ENCODE peak calls at places on chromosomes 6 and 20, in ten cellular contexts. C is sigmoid colon, U is IMR-90, W is GM23338, B is stomach, V is PC-9, G is WTC11, Z is RWPE2, L is neural crest cell, Q is cardiac muscle cell. E is an unnamed sample.

GRCh38 chr6:17103715-17104114 is 1.9 kb downstream of the STMND1 start:
- DNase-seq in Q (no peak), Z (no peak), B (no peak), U (no peak), C (no peak), L (no peak), W (peak), G (no peak), V (no peak), E (no peak)

GRCh38 chr6:112337209-112337638 is 9.9 kb upstream of the RFPL4B start:
- DNase-seq in G (peak), Z (no peak), Q (peak), B (peak), U (peak), W (peak), C (peak), V (no peak), L (peak), E (peak)

GRCh38 chr6:140346461-140346860 is 972.0 kb upstream of the CITED2 start:
- DNase-seq in Z (no peak), W (no peak), L (no peak), Q (peak), G (no peak), V (no peak), C (no peak), B (no peak), U (peak), E (no peak)

GRCh38 chr6:15344831-15345230 is 99.0 kb downstream of the JARID2 start:
- DNase-seq in V (no peak), L (no peak), U (no peak), Z (no peak), G (no peak), B (no peak), C (no peak), W (no peak), Q (no peak), E (no peak)

GRCh38 chr6:158758941-158759479 is 60.2 kb downstream of the EZR start:
- DNase-seq in W (no peak), L (no peak), V (no peak), Q (no peak), G (no peak), U (no peak), B (no peak), Z (no peak), C (no peak), E (no peak)

GRCh38 chr6:5851261-5851757 is 155.4 kb downstream of the NRN1 start:
- DNase-seq in L (peak), G (peak), W (peak), V (no peak), C (no peak), U (no peak), B (peak), Z (no peak), Q (peak), E (peak)

GRCh38 chr20:41091926-41092325 is 45.4 kb upstream of the PLCG1 start:
- DNase-seq in L (no peak), C (no peak), B (no peak), Q (no peak), G (no peak), V (no peak), U (peak), Z (no peak), W (no peak), E (no peak)

GRCh38 chr6:30227763-30228487 is 14.7 kb upstream of the TRIM26 start:
- DNase-seq in U (no peak), C (no peak), Q (no peak), W (no peak), G (no peak), Z (no peak), L (no peak), B (no peak), V (no peak), E (no peak)

GRCh38 chr6:15551798-15552197 is 111.0 kb downstream of the DTNBP1 start:
- DNase-seq in Z (no peak), C (no peak), G (no peak), V (no peak), L (no peak), Q (peak), W (no peak), B (no peak), U (peak), E (peak)

GRCh38 chr20:20195011-20195705 is 142.8 kb downstream of the CFAP61 start:
- DNase-seq in Z (no peak), B (no peak), G (no peak), Q (peak), V (no peak), W (no peak), U (no peak), L (no peak), C (no peak), E (no peak)

GRCh38 chr6:133951227-133951626 is 1.8 kb upstream of the TBPL1 start:
- DNase-seq in V (no peak), L (no peak), C (no peak), B (no peak), U (no peak), Q (no peak), G (no peak), Z (no peak), W (no peak), E (no peak)

GRCh38 chr20:40990542-40991120 is 38.0 kb upstream of the TOP1 start:
- DNase-seq in Z (peak), W (peak), Q (peak), L (peak), V (peak), U (peak), B (peak), G (peak), C (peak), E (peak)

GRCh38 chr6:53792016-53792415 is 2.8 kb upstream of the LRRC1 start:
- DNase-seq in U (no peak), L (no peak), W (no peak), Z (no peak), C (no peak), Q (no peak), V (no peak), G (no peak), B (no peak), E (no peak)

GRCh38 chr6:158357570-158358216 is 45.4 kb downstream of the TULP4 start:
- DNase-seq in W (no peak), L (no peak), Q (no peak), U (no peak), G (no peak), Z (no peak), V (no peak), B (no peak), C (no peak), E (no peak)

GRCh38 chr20:56166781-56167465 is 81.6 kb upstream of the MC3R start:
- DNase-seq in G (no peak), B (no peak), W (no peak), Z (no peak), Q (no peak), V (no peak), U (no peak), C (no peak), L (no peak), E (no peak)

GRCh38 chr20:23254505-23254904 is 96.1 kb upstream of the NXT1 start:
- DNase-seq in Z (no peak), C (no peak), W (no peak), V (no peak), L (no peak), G (no peak), U (no peak), Q (no peak), B (no peak), E (no peak)

GRCh38 chr6:162777091-162777490 is 49.3 kb downstream of the PACRG start:
- DNase-seq in G (no peak), L (no peak), B (no peak), U (no peak), C (no peak), V (no peak), Z (no peak), Q (no peak), W (no peak), E (no peak)

GRCh38 chr20:22414354-22414753 is 170.0 kb downstream of the FOXA2 start:
- DNase-seq in U (no peak), B (no peak), Q (no peak), C (no peak), V (no peak), L (no peak), W (no peak), Z (no peak), G (no peak), E (no peak)

GRCh38 chr20:3222635-3223600 is 13.6 kb downstream of the ITPA start:
- DNase-seq in U (no peak), V (no peak), G (no peak), Q (no peak), W (peak), Z (peak), B (no peak), L (no peak), C (no peak), E (no peak)

GRCh38 chr6:16438677-16439615 is 200.6 kb downstream of the GMPR start:
- DNase-seq in C (no peak), U (peak), V (no peak), W (no peak), Z (no peak), L (no peak), Q (peak), B (no peak), G (no peak), E (no peak)

GRCh38 chr6:155493694-155494143 is 38.1 kb upstream of the NOX3 start:
- DNase-seq in V (peak), C (peak), W (peak), U (peak), G (no peak), B (peak), L (no peak), Q (no peak), Z (peak), E (no peak)

GRCh38 chr20:36065427-36065998 is 89.0 kb upstream of the EPB41L1 start:
- DNase-seq in Z (peak), L (no peak), G (no peak), W (no peak), V (no peak), U (no peak), B (no peak), C (no peak), Q (no peak), E (no peak)

GRCh38 chr6:30029587-30029986 is 31.5 kb upstream of the POLR1H start:
- DNase-seq in W (no peak), C (no peak), B (no peak), V (no peak), U (no peak), Z (no peak), L (no peak), G (no peak), Q (no peak), E (no peak)

GRCh38 chr20:63430891-63431290 is 41.6 kb downstream of the KCNQ2 start:
- DNase-seq in L (no peak), U (no peak), G (no peak), Z (peak), C (no peak), V (no peak), Q (no peak), B (no peak), W (no peak), E (no peak)

GRCh38 chr20:32195581-32195980 is 12.0 kb downstream of the PLAGL2 start:
- DNase-seq in C (no peak), W (no peak), G (no peak), B (peak), Z (peak), V (no peak), L (no peak), Q (no peak), U (no peak), E (no peak)

GRCh38 chr6:15395087-15395486 is 149.2 kb downstream of the JARID2 start:
- DNase-seq in L (no peak), V (no peak), W (no peak), Z (no peak), Q (no peak), U (no peak), G (no peak), B (no peak), C (no peak), E (no peak)

DNA sequence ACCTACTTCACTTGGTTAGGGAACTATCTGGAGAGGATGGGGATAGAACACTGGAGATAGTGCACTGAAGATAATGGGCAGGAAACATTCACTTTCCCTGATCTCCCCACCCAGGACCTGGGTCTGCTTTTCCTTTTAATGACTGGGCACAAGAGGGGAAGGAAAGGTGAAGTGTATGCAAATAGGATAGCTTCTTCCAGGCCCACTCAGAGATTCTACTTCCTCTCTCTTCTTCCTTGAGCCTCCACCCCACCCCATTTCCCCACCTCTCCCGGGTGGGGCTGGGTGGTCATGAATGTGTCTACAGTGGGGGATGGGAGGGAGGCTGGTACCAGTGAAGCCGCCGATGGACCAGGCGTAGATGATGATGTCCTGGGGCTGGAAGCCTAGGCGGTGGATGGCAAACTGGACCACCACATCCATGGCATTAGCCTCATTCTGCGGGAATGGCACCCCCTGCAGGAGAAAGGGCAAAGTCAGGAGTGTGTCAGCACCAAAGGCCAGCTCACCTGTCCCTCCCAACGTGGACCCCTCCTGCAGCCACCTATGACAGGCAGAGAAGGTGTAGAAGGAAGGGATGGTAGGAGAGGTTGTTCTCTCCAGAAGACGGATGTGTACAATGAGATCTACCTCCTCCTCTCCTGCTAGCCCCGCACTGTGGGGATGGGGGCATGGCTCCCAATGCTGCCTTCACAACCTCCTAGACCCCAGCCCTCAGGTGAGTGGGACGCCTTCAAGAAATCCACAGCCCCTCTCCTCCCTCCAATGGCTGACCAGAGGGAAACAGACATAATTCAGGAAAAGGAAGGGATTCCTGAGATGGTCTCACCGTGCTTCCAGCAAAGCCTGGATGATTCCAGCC is 8.6 kb upstream of the LY6G5C start:
- DNase-seq in C (no peak), L (no peak), Q (no peak), G (peak), V (no peak), B (no peak), U (no peak), W (peak), Z (no peak), E (peak)
- TF ChIP-seq CTCF in C (no peak), L (peak), Q (peak), G (no peak), V (peak), B (no peak), U (peak), W (peak), Z (peak), E (no peak)

DNA sequence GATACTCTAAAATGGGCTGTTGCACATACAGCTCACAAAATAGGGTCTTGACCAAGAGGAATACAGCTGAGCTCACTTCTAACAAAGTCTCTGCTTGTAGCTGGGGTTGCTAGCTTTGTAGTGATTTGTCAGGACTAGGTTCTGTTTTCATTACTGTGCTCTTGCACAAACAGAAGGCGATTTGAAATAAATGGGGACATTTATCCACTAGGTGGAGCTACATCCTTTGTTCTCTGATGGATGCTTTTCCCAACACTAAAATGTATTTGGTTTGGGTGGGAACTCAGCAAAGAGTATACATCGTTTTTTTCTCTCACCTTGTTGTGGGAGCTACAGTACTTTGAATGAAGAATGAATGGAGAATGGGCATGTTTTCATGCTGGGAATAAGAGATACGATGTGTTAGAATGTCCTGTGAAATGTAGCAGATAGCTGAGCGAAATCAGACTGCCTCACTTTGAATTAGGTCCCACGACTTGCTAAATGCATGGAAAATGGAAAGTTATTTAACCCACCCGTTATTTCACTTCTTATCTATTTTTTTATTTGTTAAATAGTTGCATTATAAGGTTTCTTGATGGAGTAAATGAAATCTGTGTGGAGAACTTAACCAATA is 494.7 kb upstream of the MAP3K7 start:
- DNase-seq in Z (no peak), V (no peak), L (peak), G (no peak), Q (peak), U (peak), W (peak), C (no peak), B (no peak), E (peak)
- TF ChIP-seq CTCF in Z (peak), V (peak), L (peak), G (peak), Q (peak), U (peak), W (peak), C (peak), B (peak), E (peak)

GRCh38 chr6:95923518-95923917 is 92.3 kb upstream of the FUT9 start:
- DNase-seq in B (peak), V (no peak), L (no peak), Q (peak), U (no peak), Z (no peak), W (peak), G (peak), C (no peak), E (peak)
- TF ChIP-seq CTCF in B (no peak), V (peak), L (peak), Q (no peak), U (peak), Z (peak), W (peak), G (peak), C (no peak), E (peak)

DNA sequence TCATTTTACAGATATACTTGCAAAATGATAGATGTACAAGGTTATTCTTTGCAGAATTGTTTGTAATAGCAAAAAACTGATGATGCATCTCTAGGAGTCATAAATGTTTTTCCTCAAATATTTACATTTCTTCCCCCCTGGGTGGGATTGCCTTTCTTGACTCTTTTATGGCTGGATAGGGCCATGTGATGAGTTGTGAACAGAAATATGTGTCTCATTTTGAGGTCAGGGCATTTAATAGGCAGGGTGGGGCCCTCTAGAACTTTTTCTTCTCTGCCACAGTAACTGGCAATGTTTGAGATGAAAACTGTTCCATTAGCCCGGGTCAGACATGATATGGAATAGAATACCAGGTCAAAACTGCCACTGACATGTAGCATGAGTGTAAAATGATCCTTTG is 159.5 kb upstream of the SYNCRIP start:
- DNase-seq in W (no peak), C (no peak), Z (no peak), V (no peak), G (no peak), B (no peak), L (no peak), Q (no peak), U (no peak), E (no peak)
- TF ChIP-seq CTCF in W (no peak), C (no peak), Z (no peak), V (no peak), G (no peak), B (no peak), L (no peak), Q (no peak), U (no peak), E (no peak)

GRCh38 chr6:160756021-160756420 is 54.0 kb downstream of the PLG start:
- DNase-seq in V (no peak), U (no peak), G (no peak), C (no peak), Z (no peak), W (no peak), L (no peak), B (no peak), Q (no peak), E (no peak)

GRCh38 chr6:160755168-160755567 is 53.1 kb downstream of the PLG start:
- DNase-seq in U (no peak), L (no peak), W (peak), G (no peak), V (no peak), Q (peak), C (no peak), B (no peak), Z (no peak), E (no peak)

GRCh38 chr6:160750276-160750689 is 48.2 kb downstream of the PLG start:
- DNase-seq in V (no peak), L (no peak), G (peak), C (no peak), U (no peak), Q (peak), B (no peak), Z (no peak), W (peak), E (peak)
- TF ChIP-seq CTCF in V (peak), L (peak), G (peak), C (no peak), U (no peak), Q (no peak), B (no peak), Z (peak), W (peak), E (peak)

GRCh38 chr6:13302751-13303667 is 25.3 kb downstream of the TBC1D7 start:
- DNase-seq in L (no peak), Q (no peak), B (peak), U (peak), G (no peak), Z (peak), C (peak), W (no peak), V (peak), E (no peak)

GRCh38 chr6:13302291-13302690 is 26.0 kb downstream of the TBC1D7 start:
- DNase-seq in Q (no peak), L (no peak), V (no peak), B (no peak), W (no peak), C (no peak), Z (no peak), U (no peak), G (no peak), E (no peak)

GRCh38 chr6:13304580-13305255 is 23.6 kb downstream of the TBC1D7 start:
- DNase-seq in V (no peak), Q (no peak), W (no peak), U (no peak), G (no peak), Z (no peak), L (no peak), C (no peak), B (no peak), E (no peak)

GRCh38 chr6:13304101-13304500 is 24.2 kb downstream of the TBC1D7 start:
- DNase-seq in W (no peak), B (no peak), L (no peak), V (no peak), U (no peak), G (no peak), C (no peak), Q (no peak), Z (no peak), E (no peak)

GRCh38 chr6:13303668-13304017 is 24.7 kb downstream of the TBC1D7 start:
- DNase-seq in Z (no peak), V (no peak), C (peak), Q (peak), U (peak), L (no peak), B (peak), G (no peak), W (no peak), E (no peak)
- TF ChIP-seq CTCF in Z (no peak), V (no peak), C (no peak), Q (no peak), U (no peak), L (no peak), B (no peak), G (no peak), W (no peak), E (no peak)

GRCh38 chr6:146009338-146009737 is 19.5 kb upstream of the GRM1 start:
- DNase-seq in V (no peak), Z (no peak), Q (no peak), B (no peak), C (no peak), L (no peak), G (no peak), W (no peak), U (no peak), E (no peak)
- TF ChIP-seq CTCF in V (no peak), Z (no peak), Q (no peak), B (no peak), C (no peak), L (no peak), G (no peak), W (no peak), U (no peak), E (no peak)

GRCh38 chr6:105097288-105097687 is 82.5 kb downstream of the POPDC3 start:
- DNase-seq in V (peak), U (no peak), G (no peak), Z (no peak), L (no peak), W (no peak), B (peak), Q (no peak), C (no peak), E (no peak)

GRCh38 chr6:105099371-105099770 is 80.4 kb downstream of the POPDC3 start:
- DNase-seq in B (no peak), C (no peak), Z (no peak), L (no peak), Q (no peak), W (no peak), U (no peak), G (no peak), V (peak), E (no peak)

GRCh38 chr6:105095139-105095538 is 84.7 kb downstream of the POPDC3 start:
- DNase-seq in C (no peak), G (no peak), Z (no peak), V (no peak), B (no peak), W (no peak), L (no peak), Q (no peak), U (no peak), E (no peak)

GRCh38 chr6:105091140-105091829 is 88.5 kb downstream of the POPDC3 start:
- DNase-seq in G (no peak), W (no peak), Q (peak), C (no peak), V (no peak), L (no peak), Z (no peak), U (no peak), B (no peak), E (no peak)

GRCh38 chr6:105094133-105094640 is 85.6 kb downstream of the POPDC3 start:
- DNase-seq in Q (no peak), Z (no peak), C (no peak), U (no peak), G (no peak), W (no peak), V (peak), L (no peak), B (no peak), E (no peak)
- TF ChIP-seq CTCF in Q (no peak), Z (no peak), C (no peak), U (no peak), G (no peak), W (peak), V (no peak), L (no peak), B (no peak), E (no peak)

E was measured in endothelial cell.